ENCODE peak calls at places on chromosomes 5 and 9, in four cellular contexts. D is T-helper 2 cell, Q is mucosa of gallbladder, I is HS-27A. E is an unnamed sample.

GRCh38 chr9:12698986-12699385 is 5.8 kb downstream of the TYRP1 start:
- DNase-seq in D (no peak), Q (no peak), I (no peak), E (no peak)

GRCh38 chr9:114232091-114232440 is 76.7 kb downstream of the COL27A1 start:
- DNase-seq in D (no peak), Q (no peak), I (no peak), E (no peak)

GRCh38 chr5:52760695-52761366 is 26.9 kb upstream of the ITGA1 start:
- DNase-seq in D (no peak), Q (no peak), I (no peak), E (no peak)

GRCh38 chr9:136693490-136694162 is 6.4 kb upstream of the AGPAT2 start:
- DNase-seq in D (no peak), Q (peak), I (no peak), E (peak)

GRCh38 chr9:134519403-134520070 is 122.1 kb upstream of the COL5A1 start:
- DNase-seq in D (no peak), Q (no peak), I (no peak), E (no peak)

GRCh38 chr9:15138357-15138686 is 168.7 kb downstream of the TTC39B start:
- DNase-seq in D (no peak), Q (no peak), I (no peak), E (no peak)

GRCh38 chr9:128685636-128686489 is 3.2 kb upstream of the SET start:
- DNase-seq in D (no peak), Q (no peak), I (no peak), E (peak)

GRCh38 chr5:169561883-169562282 is 21.7 kb upstream of the SPDL1 start:
- DNase-seq in D (no peak), Q (no peak), I (no peak), E (no peak)

GRCh38 chr5:131966551-131966950 is 21.1 kb upstream of the MEIKIN start:
- DNase-seq in D (no peak), Q (no peak), I (no peak), E (no peak)

GRCh38 chr5:163967273-163967672 is 461.9 kb downstream of the MAT2B start:
- DNase-seq in D (no peak), Q (no peak), I (no peak), E (no peak)

GRCh38 chr9:4553951-4554381 is 63.7 kb downstream of the SLC1A1 start:
- DNase-seq in D (no peak), Q (no peak), I (peak), E (peak)

GRCh38 chr5:172370648-172371248 is 83.6 kb downstream of the SH3PXD2B start:
- DNase-seq in D (no peak), Q (no peak), I (no peak), E (peak)

GRCh38 chr9:128635266-128636023 is 21.2 kb downstream of the DYNC2I2 start:
- DNase-seq in D (no peak), Q (peak), I (peak), E (peak)

GRCh38 chr5:115494570-115495289 is 49.8 kb downstream of the FEM1C start:
- DNase-seq in D (no peak), Q (no peak), I (no peak), E (no peak)

GRCh38 chr9:116646661-116647514 is 40.2 kb upstream of the TRIM32 start:
- DNase-seq in D (no peak), Q (peak), I (no peak), E (peak)

GRCh38 chr5:102893942-102894341 is 138.8 kb downstream of the PAM start:
- DNase-seq in D (no peak), Q (no peak), I (no peak), E (no peak)

GRCh38 chr5:151041577-151042268 is 21.3 kb downstream of the GPX3 start:
- DNase-seq in D (no peak), Q (no peak), I (no peak), E (no peak)

GRCh38 chr9:126113176-126113575 is 213.5 kb upstream of the MVB12B start:
- DNase-seq in D (no peak), Q (no peak), I (no peak), E (no peak)

GRCh38 chr9:5688109-5688508 is 59.2 kb downstream of the RIC1 start:
- DNase-seq in D (no peak), Q (no peak), I (no peak), E (peak)

GRCh38 chr9:78023003-78023741 is 8.4 kb downstream of the GNAQ start:
- DNase-seq in D (no peak), Q (peak), I (no peak), E (peak)

GRCh38 chr5:140113180-140113698 is 670 bp upstream of the PURA start:
- DNase-seq in D (peak), Q (no peak), I (no peak), E (peak)

GRCh38 chr5:13987843-13988464 is 43.5 kb upstream of the DNAH5 start:
- DNase-seq in D (no peak), Q (no peak), I (peak), E (peak)

GRCh38 chr9:70411930-70412677 is 2.4 kb downstream of the KLF9 start:
- DNase-seq in D (peak), Q (peak), I (no peak), E (peak)

GRCh38 chr5:160833806-160834205 is 18.2 kb downstream of the ATP10B start:
- DNase-seq in D (no peak), Q (no peak), I (no peak), E (no peak)

GRCh38 chr5:36001032-36001431 is 9.8 kb upstream of the UGT3A1 start:
- DNase-seq in D (no peak), Q (no peak), I (no peak), E (no peak)

GRCh38 chr5:124797665-124798087 is 51.2 kb upstream of the ZNF608 start:
- DNase-seq in D (no peak), Q (no peak), I (no peak), E (no peak)

GRCh38 chr5:150038547-150038946 is 38.0 kb downstream of the HMGXB3 start:
- DNase-seq in D (no peak), Q (no peak), I (no peak), E (no peak)

E was measured in ELR.